ENCODE peak calls at places on chromosomes 12 and 14, in nine cellular contexts. K, N, J, V, U, C, T, P and Q are unnamed samples.

GRCh38 chr12:28857327-28857726 is 291.8 kb upstream of the FAR2 start:
- DNase-seq in K (no peak), N (no peak), J (no peak), V (no peak), U (no peak), C (no peak), T (no peak), P (no peak), Q (no peak)

GRCh38 chr14:91167380-91167770 is 53.5 kb downstream of the DGLUCY start:
- DNase-seq in K (no peak), N (no peak), J (no peak), V (peak), U (no peak), C (no peak), T (no peak), P (no peak), Q (no peak)

GRCh38 chr12:111818340-111818739 is 23.7 kb upstream of the MAPKAPK5 start:
- DNase-seq in K (no peak), N (no peak), J (no peak), V (no peak), U (no peak), C (no peak), T (no peak), P (no peak), Q (no peak)

GRCh38 chr14:68530443-68530842 is 262.4 kb downstream of the ZFP36L1 start:
- DNase-seq in K (no peak), N (no peak), J (no peak), V (no peak), U (no peak), C (no peak), T (no peak), P (no peak), Q (no peak)

GRCh38 chr14:75934998-75935628 is 46.7 kb downstream of the TGFB3 start:
- DNase-seq in K (no peak), N (no peak), J (no peak), V (no peak), U (no peak), C (no peak), T (no peak), P (no peak), Q (no peak)

GRCh38 chr12:64998327-64999156 is 122.6 kb downstream of the WIF1 start:
- DNase-seq in K (no peak), N (no peak), J (no peak), V (no peak), U (no peak), C (peak), T (no peak), P (no peak), Q (no peak)

GRCh38 chr12:115660211-115660805 is 617.2 kb downstream of the MED13L start:
- DNase-seq in K (no peak), N (no peak), J (no peak), V (peak), U (no peak), C (no peak), T (no peak), P (no peak), Q (no peak)

GRCh38 chr14:32381869-32382268 is 52.8 kb downstream of the AKAP6 start:
- DNase-seq in K (no peak), N (no peak), J (no peak), V (no peak), U (no peak), C (no peak), T (no peak), P (no peak), Q (no peak)

GRCh38 chr12:39946361-39946948 is 159.4 kb downstream of the SLC2A13 start:
- DNase-seq in K (no peak), N (no peak), J (no peak), V (no peak), U (no peak), C (no peak), T (no peak), P (no peak), Q (no peak)

GRCh38 chr12:128783129-128783574 is 40.6 kb downstream of the SLC15A4 start:
- DNase-seq in K (peak), N (peak), J (no peak), V (no peak), U (no peak), C (peak), T (no peak), P (no peak), Q (peak)

GRCh38 chr12:55716582-55717396 is 943 bp downstream of the BLOC1S1 start:
- DNase-seq in K (no peak), N (no peak), J (no peak), V (peak), U (no peak), C (no peak), T (no peak), P (no peak), Q (no peak)

GRCh38 chr12:125093681-125094025 is 28.4 kb downstream of the AACS start:
- DNase-seq in K (no peak), N (no peak), J (no peak), V (no peak), U (no peak), C (no peak), T (no peak), P (no peak), Q (no peak)

GRCh38 chr12:203462-204260 is 10.3 kb downstream of the SLC6A12 start:
- DNase-seq in K (no peak), N (no peak), J (no peak), V (peak), U (peak), C (no peak), T (no peak), P (no peak), Q (no peak)

GRCh38 chr14:102095871-102096568 is 9.2 kb upstream of the HSP90AA1 start:
- DNase-seq in K (no peak), N (no peak), J (no peak), V (no peak), U (no peak), C (no peak), T (no peak), P (no peak), Q (no peak)

GRCh38 chr14:78446807-78447206 is 276.6 kb downstream of the NRXN3 start:
- DNase-seq in K (no peak), N (no peak), J (no peak), V (no peak), U (no peak), C (peak), T (no peak), P (no peak), Q (no peak)

GRCh38 chr12:122350444-122350843 is 72.0 kb downstream of the CLIP1 start:
- DNase-seq in K (no peak), N (no peak), J (peak), V (peak), U (no peak), C (no peak), T (no peak), P (no peak), Q (no peak)